ENCODE peak calls at places on chromosomes 12 and 14, in ten cellular contexts. G, M, W, Y, C, S, K, H, J and X are unnamed samples.

GRCh38 chr12:95995238-95996031 is 709 bp downstream of the HAL start:
- DNase-seq in S (no peak), G (no peak), M (no peak), H (peak; percentile 52), J (no peak), C (no peak), K (no peak), W (no peak), Y (no peak), X (no peak)

GRCh38 chr12:90253674-90254181 is 545.1 kb upstream of the ATP2B1 start:
- DNase-seq in C (peak; percentile 54), M (peak; percentile 76), H (peak; percentile 44), K (peak; percentile 46), Y (peak; percentile 98), G (peak; percentile 35), J (no peak), S (peak; percentile 76), W (peak; percentile 71), X (peak; percentile 84)

GRCh38 chr14:55884819-55885218 is 233.4 kb upstream of the PELI2 start:
- DNase-seq in M (peak; percentile 56), J (no peak), K (no peak), C (no peak), S (no peak), H (no peak), Y (no peak), W (no peak), G (no peak), X (no peak)

GRCh38 chr14:31920003-31920402 is 157.1 kb upstream of the ARHGAP5 start:
- DNase-seq in S (no peak), K (no peak), H (no peak), Y (no peak), G (no peak), J (no peak), C (no peak), M (no peak), W (no peak), X (no peak)

GRCh38 chr14:105528859-105529505 is 2.6 kb downstream of the TMEM121 start:
- DNase-seq in S (no peak), K (no peak), C (no peak), H (peak; percentile 52), W (no peak), G (no peak), Y (no peak), M (peak; percentile 36), J (no peak), X (no peak)

GRCh38 chr12:28780096-28780495 is 369.0 kb upstream of the FAR2 start:
- DNase-seq in S (no peak), C (peak; percentile 37), J (no peak), Y (peak; percentile 97), G (no peak), H (no peak), M (no peak), W (no peak), K (no peak), X (peak; percentile 86)

GRCh38 chr12:10634427-10634826 is 21.0 kb upstream of the MAGOHB start:
- DNase-seq in S (no peak), G (no peak), H (no peak), J (no peak), K (no peak), Y (peak; percentile 73), M (no peak), C (peak; percentile 65), W (no peak), X (peak; percentile 31)

GRCh38 chr14:71056168-71056567 is 148.9 kb downstream of the PCNX1 start:
- DNase-seq in C (no peak), S (no peak), H (no peak), M (no peak), W (no peak), Y (no peak), J (no peak), G (no peak), K (no peak), X (no peak)

GRCh38 chr12:79301181-79301580 is 389.6 kb downstream of the PAWR start:
- DNase-seq in M (no peak), W (no peak), S (no peak), K (no peak), G (no peak), Y (no peak), J (no peak), C (no peak), H (no peak), X (no peak)

GRCh38 chr12:132397152-132397933 is 68.0 kb upstream of the GALNT9 start:
- DNase-seq in S (no peak), C (no peak), W (no peak), H (peak; percentile 31), M (no peak), G (no peak), J (no peak), Y (no peak), K (no peak), X (no peak)

GRCh38 chr12:118980407-118981014 is 830 bp upstream of the SRRM4 start:
- DNase-seq in H (no peak), S (no peak), W (no peak), C (no peak), Y (no peak), K (no peak), M (peak; percentile 80), J (peak; percentile 82), G (no peak), X (no peak)

GRCh38 chr12:39764944-39765560 is 145.4 kb upstream of the ABCD2 start:
- DNase-seq in J (peak; percentile 52), Y (peak; percentile 58), C (peak; percentile 62), S (peak; percentile 41), W (no peak), M (peak; percentile 43), G (no peak), K (no peak), H (no peak), X (peak; percentile 71)

GRCh38 chr12:89650239-89650638 is 58.4 kb downstream of the ATP2B1 start:
- DNase-seq in S (no peak), J (no peak), K (no peak), M (no peak), G (no peak), C (no peak), W (no peak), Y (peak; percentile 22), H (no peak), X (no peak)

GRCh38 chr12:21413369-21414277 is 23.8 kb upstream of the PYROXD1 start:
- DNase-seq in J (no peak), W (no peak), K (no peak), S (no peak), Y (no peak), H (no peak), C (no peak), G (no peak), M (no peak), X (no peak)

GRCh38 chr12:107670999-107671643 is 14.5 kb upstream of the PWP1 start:
- DNase-seq in G (no peak), Y (peak; percentile 20), S (peak; percentile 34), M (no peak), K (no peak), W (no peak), C (peak; percentile 41), J (peak; percentile 70), H (no peak), X (no peak)

GRCh38 chr14:54487771-54488170 is 1.0 kb downstream of the GMFB start:
- DNase-seq in J (peak; percentile 20), M (peak; percentile 46), S (no peak), K (no peak), W (no peak), G (no peak), H (no peak), C (peak; percentile 55), Y (peak; percentile 57), X (peak; percentile 76)

GRCh38 chr14:77979171-77979570 is 179.3 kb downstream of the ADCK1 start:
- DNase-seq in S (no peak), C (no peak), K (no peak), M (no peak), H (no peak), J (no peak), W (no peak), G (no peak), Y (no peak), X (no peak)